ENCODE peak calls at places on chromosomes 7 and 10, in four cellular contexts. A, R, B and U are unnamed samples.

GRCh38 chr10:33341638-33342037 is 7.2 kb upstream of the NRP1 start:
- DNase-seq in A (no peak), B (no peak), R (no peak), U (no peak)

GRCh38 chr10:89466599-89467035 is 52.2 kb downstream of the IFIT5 start:
- DNase-seq in A (no peak), R (no peak), B (no peak), U (no peak)

GRCh38 chr10:65040796-65041195 is 1519.6 kb downstream of the REEP3 start:
- DNase-seq in A (no peak), R (no peak), B (no peak), U (no peak)

GRCh38 chr7:3294432-3295100 is 6.5 kb upstream of the SDK1 start:
- DNase-seq in B (no peak), A (no peak), R (peak; percentile 76), U (no peak)

GRCh38 chr7:77434570-77434969 is 18.4 kb upstream of the GSAP start:
- DNase-seq in A (no peak), B (no peak), R (no peak), U (no peak)

GRCh38 chr10:95845411-95845810 is 62.4 kb upstream of the CC2D2B start:
- DNase-seq in B (no peak), R (no peak), A (no peak), U (no peak)

GRCh38 chr10:15237351-15237750 is 68.9 kb upstream of the NMT2 start:
- DNase-seq in R (peak; percentile 51), A (no peak), B (no peak), U (no peak)

GRCh38 chr10:96416643-96417042 is 57.8 kb upstream of the OPALIN start:
- DNase-seq in B (peak; percentile 62), A (peak; percentile 34), R (no peak), U (no peak)

GRCh38 chr7:46752881-46753366 is 829.0 kb downstream of the TNS3 start:
- DNase-seq in R (no peak), B (no peak), A (no peak), U (no peak)

GRCh38 chr7:107045195-107045960 is 873 bp downstream of the PRKAR2B start:
- DNase-seq in B (no peak), R (no peak), A (no peak), U (no peak)

GRCh38 chr10:87873656-87874055 is 10.2 kb downstream of the PTEN start:
- DNase-seq in R (no peak), B (no peak), A (no peak), U (no peak)
- H3K4me1 ChIP-seq in R (peaks cover 61% of the 10 kb centered on the region), B (no peaks in the 10 kb centered on the region), A (peaks cover 6% of the 10 kb centered on the region), U (peaks cover 89% of the 10 kb centered on the region)

GRCh38 chr7:105037319-105037718 is 23.3 kb downstream of the KMT2E start:
- DNase-seq in R (no peak), A (no peak), B (no peak), U (no peak)
- TF ChIP-seq POLR2A in R (no peak), A (no peak), B (no peak), U (no peak)

GRCh38 chr7:21028990-21029337 is 242.3 kb upstream of the SP8 start:
- DNase-seq in A (no peak), R (no peak), B (no peak), U (no peak)
- H3K4me1 ChIP-seq in A (no peaks in the 10 kb centered on the region), R (no peaks in the 10 kb centered on the region), B (no peaks in the 10 kb centered on the region), U (no peaks in the 10 kb centered on the region)

GRCh38 chr10:11822809-11823121 is 391 bp upstream of the PROSER2 start:
- DNase-seq in R (no peak), B (no peak), A (no peak), U (no peak)

GRCh38 chr10:11824376-11824775 is 1.2 kb downstream of the PROSER2 start:
- DNase-seq in B (no peak), R (no peak), A (no peak), U (no peak)

GRCh38 chr10:11823989-11824346 is 812 bp downstream of the PROSER2 start:
- DNase-seq in A (no peak), R (no peak), B (no peak), U (no peak)

GRCh38 chr10:11822031-11822756 is 962 bp upstream of the PROSER2 start:
- DNase-seq in B (no peak), A (no peak), R (no peak), U (no peak)

DNA sequence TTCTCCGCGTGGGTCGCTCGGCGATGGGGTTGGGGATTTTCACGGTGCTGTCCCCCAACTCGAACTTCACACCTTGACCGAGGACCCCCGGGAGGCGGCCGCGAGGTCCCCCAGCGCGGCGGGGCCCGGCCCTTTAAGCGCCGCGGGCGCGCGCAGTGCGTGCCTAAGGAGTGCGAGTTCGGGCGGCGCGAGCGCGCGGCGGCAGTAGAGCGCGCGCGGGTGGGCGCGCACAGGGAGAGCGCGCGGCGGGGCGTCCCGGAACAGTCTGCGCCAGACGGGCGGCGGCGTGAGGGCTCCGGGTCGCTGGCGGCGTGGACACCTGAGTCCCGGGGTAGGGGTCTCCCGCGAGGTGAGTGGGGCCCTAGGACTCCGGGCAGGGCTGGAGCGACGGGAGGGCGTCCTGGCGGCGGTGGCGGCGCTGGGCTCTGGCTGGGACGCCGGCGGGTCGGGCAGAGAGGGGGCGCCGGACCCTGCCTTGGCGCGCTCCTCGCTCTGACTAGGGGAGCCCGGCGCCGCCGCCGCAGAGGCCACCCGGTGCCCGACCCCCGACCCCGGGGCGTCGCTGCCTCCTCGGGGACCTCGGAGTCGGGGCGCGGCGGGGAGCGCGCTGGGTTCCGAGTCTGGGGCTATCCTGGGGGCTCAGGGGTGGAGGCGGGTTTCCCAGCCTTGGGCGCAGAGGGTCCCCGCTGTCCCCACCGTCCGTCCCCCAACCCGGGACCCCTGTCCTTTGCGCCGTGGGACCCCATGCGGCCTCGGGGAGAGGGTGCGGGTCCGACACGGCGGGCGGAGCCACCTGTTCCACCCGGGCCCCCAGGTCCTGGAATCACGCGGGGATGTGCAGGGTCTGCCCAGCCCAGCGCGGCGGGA is at the start of gene PROSER2:
- DNase-seq in A (peak; percentile 41), R (peak; percentile 62), B (peak; percentile 30), U (no peak)
- TF ChIP-seq POLR2A in A (peak; percentile 57), R (peak; percentile 90), B (no peak), U (peak; percentile 82)

DNA sequence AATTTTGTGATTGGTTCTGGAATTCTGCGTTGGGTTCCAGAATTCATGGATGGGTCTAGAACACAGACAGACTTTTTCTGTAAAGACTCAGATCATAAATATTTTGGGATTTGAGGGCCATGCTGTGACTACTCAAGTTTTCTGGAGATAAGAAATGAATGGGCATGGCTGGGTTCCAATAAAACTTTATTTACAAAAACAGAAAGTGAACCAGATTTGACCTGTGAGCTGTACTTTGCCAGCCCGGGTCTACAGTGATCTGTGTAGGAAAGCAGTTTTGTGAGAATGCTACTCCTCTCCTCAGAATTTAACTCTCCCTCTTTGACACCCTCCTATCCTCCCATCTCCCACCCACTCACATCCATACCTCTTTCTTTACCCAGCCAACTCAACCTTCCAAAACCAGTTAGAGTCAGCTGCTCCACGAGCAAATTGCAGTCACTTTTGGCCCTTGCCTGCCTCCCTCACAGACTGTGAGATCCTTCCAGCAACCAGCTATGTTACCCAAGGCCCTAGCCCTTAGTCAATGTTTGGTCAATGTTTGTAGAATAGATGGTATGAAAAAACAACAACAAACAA is 312.8 kb upstream of the ZMIZ1 start:
- DNase-seq in B (no peak), A (no peak), R (no peak), U (no peak)
- H3K4me1 ChIP-seq in B (peaks cover 4% of the 10 kb centered on the region), A (peaks cover 2% of the 10 kb centered on the region), R (peaks cover 16% of the 10 kb centered on the region), U (peaks cover 23% of the 10 kb centered on the region)

GRCh38 chr7:80443336-80443735 is 68.5 kb downstream of the GNAT3 start:
- DNase-seq in A (no peak), B (no peak), R (no peak), U (no peak)
- TF ChIP-seq POLR2A in A (no peak), B (no peak), R (no peak), U (no peak)

GRCh38 chr7:55573526-55573925 is 1.2 kb upstream of the VOPP1 start:
- DNase-seq in R (no peak), A (no peak), B (no peak), U (no peak)
- H3K4me1 ChIP-seq in R (peaks cover 33% of the 10 kb centered on the region), A (peaks cover 2% of the 10 kb centered on the region), B (peaks cover 4% of the 10 kb centered on the region), U (peaks cover 53% of the 10 kb centered on the region)

GRCh38 chr10:5457741-5458140 is 41.6 kb downstream of the CALML5 start:
- DNase-seq in B (no peak), A (no peak), R (no peak), U (no peak)

GRCh38 chr10:5460468-5461200 is 38.7 kb downstream of the CALML5 start:
- DNase-seq in R (no peak), A (no peak), B (no peak), U (no peak)

GRCh38 chr10:5456563-5456962 is 42.8 kb downstream of the CALML5 start:
- DNase-seq in R (no peak), B (no peak), A (no peak), U (no peak)

GRCh38 chr10:5458949-5459747 is 40.2 kb downstream of the CALML5 start:
- DNase-seq in B (no peak), R (no peak), A (no peak), U (no peak)

GRCh38 chr10:5458425-5458824 is 40.9 kb downstream of the CALML5 start:
- DNase-seq in B (no peak), R (no peak), A (no peak), U (no peak)
- TF ChIP-seq POLR2A in B (no peak), R (no peak), A (no peak), U (no peak)

DNA sequence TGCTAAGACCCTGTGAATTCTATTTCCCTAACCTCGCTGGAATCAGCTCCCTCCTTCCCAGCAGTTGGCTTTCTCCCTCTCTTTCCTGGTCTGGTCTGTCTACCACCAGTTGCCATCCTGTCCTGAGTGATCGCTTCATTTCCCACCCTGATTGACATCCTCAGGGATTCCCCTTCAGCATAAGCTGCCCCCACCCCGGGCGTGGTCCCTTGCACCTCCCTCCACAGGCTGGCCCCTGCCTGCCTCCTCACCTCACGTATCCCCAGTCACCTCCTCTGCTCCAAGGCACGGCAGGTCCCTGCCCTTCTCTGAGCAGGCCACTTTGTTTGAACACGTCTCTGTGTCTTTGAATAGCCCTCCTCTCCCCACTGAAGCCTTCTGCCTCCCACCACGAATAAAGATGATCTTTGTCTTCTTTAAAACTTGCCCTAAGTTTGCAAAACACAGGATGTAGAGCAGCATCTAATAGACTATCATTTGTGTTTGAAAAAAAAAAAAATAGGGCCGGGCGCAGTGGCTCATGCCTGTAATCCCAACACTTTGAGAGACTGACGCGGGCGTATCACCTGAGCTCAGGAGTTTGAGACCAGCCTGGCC is 233.5 kb downstream of the CUX1 start:
- DNase-seq in A (no peak), R (no peak), B (no peak), U (no peak)
- H3K4me1 ChIP-seq in A (peaks cover 2% of the 10 kb centered on the region), R (no peaks in the 10 kb centered on the region), B (no peaks in the 10 kb centered on the region), U (no peaks in the 10 kb centered on the region)